ENCODE peak calls at places on chromosomes 16 and 17, in four cellular contexts. H is stimulated activated CD4-positive, alpha-beta T cell treated with anti-CD3 and anti-CD28 coated beads, Interleukin-4, amount 100 ng/mL, for 4 hours; B is sciatic nerve; X is NCI-H69. W is an unnamed sample.

GRCh38 chr17:80424878-80425765 is 10.2 kb downstream of the ENDOV start:
- DNase-seq in X (no peak), H (no peak), B (no peak), W (no peak)

GRCh38 chr17:11264183-11264871 is 23.3 kb downstream of the SHISA6 start:
- DNase-seq in X (no peak), H (no peak), B (no peak), W (no peak)

GRCh38 chr16:56426585-56426984 is 1.2 kb upstream of the AMFR start:
- DNase-seq in B (no peak), H (no peak), X (no peak), W (no peak)

GRCh38 chr16:65071371-65072311 is 50.2 kb downstream of the CDH11 start:
- DNase-seq in B (peak), X (no peak), H (no peak), W (peak)

GRCh38 chr16:87678618-87679017 is 76.3 kb downstream of the JPH3 start:
- DNase-seq in B (no peak), H (no peak), X (no peak), W (no peak)

GRCh38 chr16:20741555-20742285 is at the start of gene THUMPD1:
- DNase-seq in H (peak), X (peak), B (peak), W (peak)

GRCh38 chr17:81959362-81960129 is 1.4 kb downstream of the NOTUM start:
- DNase-seq in X (peak), H (peak), B (peak), W (peak)

GRCh38 chr16:3788711-3789374 is 71.5 kb upstream of the TRAP1 start:
- DNase-seq in H (no peak), X (no peak), B (no peak), W (no peak)

GRCh38 chr16:9123871-9124270 is 32.4 kb downstream of the HAPSTR1 start:
- DNase-seq in B (peak), X (peak), H (no peak), W (peak)

GRCh38 chr17:75181608-75182318 is 996 bp downstream of the SUMO2 start:
- DNase-seq in X (peak), H (peak), B (peak), W (peak)

GRCh38 chr16:69133555-69133954 is 1.1 kb downstream of the UTP4 start:
- DNase-seq in H (no peak), B (no peak), X (no peak), W (no peak)

GRCh38 chr17:35726609-35727460 is 4.6 kb upstream of the RASL10B start:
- DNase-seq in B (peak), H (no peak), X (peak), W (no peak)